ENCODE peak calls at places on chromosome 2, in seven cellular contexts. N, D, G, I, Q, S and O are unnamed samples.

GRCh38 chr2:165674780-165675179 is 119.3 kb downstream of the GALNT3 start:
- DNase-seq in N (no peak), D (no peak), G (no peak), I (no peak), Q (no peak), S (no peak), O (no peak)

GRCh38 chr2:240637901-240638175 is 12.6 kb downstream of the GPR35 start:
- DNase-seq in N (no peak), D (no peak), G (no peak), I (no peak), Q (no peak), S (no peak), O (no peak)

GRCh38 chr2:6181525-6182270 is 489.5 kb downstream of the SOX11 start:
- DNase-seq in N (no peak), D (peak; percentile 86), G (no peak), I (no peak), Q (peak; percentile 94), S (no peak), O (no peak)

GRCh38 chr2:186696337-186696736 is 2.5 kb downstream of the FAM171B start:
- DNase-seq in N (no peak), D (no peak), G (no peak), I (no peak), Q (no peak), S (no peak), O (no peak)

GRCh38 chr2:25587361-25587760 is 86.0 kb downstream of the DTNB start:
- DNase-seq in N (peak; percentile 38), D (peak; percentile 75), G (peak; percentile 28), I (no peak), Q (peak; percentile 68), S (peak; percentile 3), O (no peak)

GRCh38 chr2:218125626-218126080 is at the start of gene CXCR2:
- DNase-seq in N (no peak), D (no peak), G (no peak), I (peak; percentile 38), Q (no peak), S (peak; percentile 24), O (no peak)

GRCh38 chr2:46198164-46198883 is 98.9 kb upstream of the EPAS1 start:
- DNase-seq in N (peak; percentile 90), D (peak; percentile 4), G (no peak), I (no peak), Q (peak; percentile 21), S (peak; percentile 73), O (no peak)

GRCh38 chr2:119111115-119111975 is 47.2 kb downstream of the C1QL2 start:
- DNase-seq in N (no peak), D (no peak), G (no peak), I (peak; percentile 93), Q (no peak), S (peak; percentile 51), O (no peak)

GRCh38 chr2:168538534-168538933 is 82.5 kb downstream of the CERS6 start:
- DNase-seq in N (no peak), D (peak; percentile 60), G (no peak), I (no peak), Q (no peak), S (peak; percentile 39), O (no peak)

GRCh38 chr2:174544802-174545201 is 52.8 kb downstream of the WIPF1 start:
- DNase-seq in N (no peak), D (no peak), G (no peak), I (no peak), Q (no peak), S (no peak), O (no peak)

GRCh38 chr2:160267022-160267421 is 67.0 kb upstream of the ITGB6 start:
- DNase-seq in N (no peak), D (no peak), G (no peak), I (no peak), Q (no peak), S (no peak), O (no peak)

GRCh38 chr2:54402350-54402749 is 53.8 kb upstream of the SPTBN1 start:
- DNase-seq in N (no peak), D (peak; percentile 21), G (no peak), I (peak; percentile 50), Q (peak; percentile 82), S (no peak), O (peak; percentile 62)

GRCh38 chr2:144447535-144447934 is 72.4 kb downstream of the ZEB2 start:
- DNase-seq in N (no peak), D (no peak), G (no peak), I (no peak), Q (no peak), S (no peak), O (no peak)

GRCh38 chr2:190607014-190607597 is 41.8 kb upstream of the NAB1 start:
- DNase-seq in N (no peak), D (peak; percentile 99), G (no peak), I (no peak), Q (peak; percentile 83), S (no peak), O (no peak)

GRCh38 chr2:231124833-231125232 is at the start of gene HTR2B:
- DNase-seq in N (no peak), D (peak; percentile 25), G (peak; percentile 62), I (no peak), Q (peak; percentile 35), S (no peak), O (no peak)

GRCh38 chr2:207269021-207269420 is 103.3 kb upstream of the KLF7 start:
- DNase-seq in N (no peak), D (no peak), G (no peak), I (no peak), Q (no peak), S (no peak), O (no peak)

GRCh38 chr2:207265363-207265762 is 99.6 kb upstream of the KLF7 start:
- DNase-seq in N (no peak), D (no peak), G (no peak), I (no peak), Q (no peak), S (no peak), O (no peak)

GRCh38 chr2:207264310-207264709 is 98.6 kb upstream of the KLF7 start:
- DNase-seq in N (no peak), D (no peak), G (no peak), I (no peak), Q (no peak), S (no peak), O (no peak)

GRCh38 chr2:207260947-207261346 is 95.2 kb upstream of the KLF7 start:
- DNase-seq in N (no peak), D (peak; percentile 71), G (no peak), I (no peak), Q (peak; percentile 84), S (no peak), O (no peak)

GRCh38 chr2:207265849-207266248 is 100.1 kb upstream of the KLF7 start:
- DNase-seq in N (no peak), D (peak; percentile 66), G (no peak), I (no peak), Q (no peak), S (no peak), O (no peak)
- H2AFZ ChIP-seq in N (no peak overlapping the region), D (no peak overlapping the region), G (no peak overlapping the region), I (no peak overlapping the region), Q (no peak overlapping the region), S (no peak overlapping the region), O (no peak overlapping the region)

GRCh38 chr2:85741811-85742507 is 11.8 kb upstream of the ATOH8 start:
- DNase-seq in N (no peak), D (peak; percentile 94), G (peak; percentile 77), I (no peak), Q (peak; percentile 96), S (peak; percentile 55), O (peak; percentile 94)
- H2AFZ ChIP-seq in N (no peak overlapping the region), D (no peak overlapping the region), G (peak overlapping the region; percentile 2), I (no peak overlapping the region), Q (peak overlapping the region; percentile 14), S (peak overlapping the region; percentile 83), O (no peak overlapping the region)

GRCh38 chr2:180676520-180676919 is 303.9 kb upstream of the UBE2E3 start:
- DNase-seq in N (no peak), D (no peak), G (no peak), I (no peak), Q (no peak), S (no peak), O (no peak)
- H2AFZ ChIP-seq in N (no peak overlapping the region), D (no peak overlapping the region), G (no peak overlapping the region), I (no peak overlapping the region), Q (no peak overlapping the region), S (peak overlapping the region; percentile 66), O (no peak overlapping the region)

GRCh38 chr2:44304258-44304657 is 29.0 kb downstream of the SLC3A1 start:
- DNase-seq in N (no peak), D (no peak), G (no peak), I (no peak), Q (no peak), S (no peak), O (no peak)
- H2AFZ ChIP-seq in N (no peak overlapping the region), D (no peak overlapping the region), G (no peak overlapping the region), I (no peak overlapping the region), Q (no peak overlapping the region), S (no peak overlapping the region), O (no peak overlapping the region)